ENCODE peak calls at places on chromosomes 1 and 21, in seven cellular contexts. One of them, this sample, is unnamed.

GRCh38 chr1:32817815-32818786 is 648 bp downstream of the S100PBP start:
- DNase-seq in NAMALWA: peak
- DNase-seq in ecto neural progenitor cell: peak
- DNase-seq in NCI-H1092: peak
- DNase-seq in NCI-H2081: peak
- DNase-seq in amniotic stem cell: peak
- DNase-seq in stimulated activated CD8-positive, alpha-beta memory T cell treated with anti-CD3 and anti-CD28 coated beads, Interleukin-2, amount 100 ng/mL, for 48 hours: peak
- DNase-seq in this sample: peak

GRCh38 chr1:33321178-33321577 is 280 bp upstream of the A3GALT2 start:
- DNase-seq in NCI-H2081: no peak
- DNase-seq in NCI-H1092: no peak
- DNase-seq in NAMALWA: no peak
- DNase-seq in amniotic stem cell: no peak
- DNase-seq in stimulated activated CD8-positive, alpha-beta memory T cell treated with anti-CD3 and anti-CD28 coated beads, Interleukin-2, amount 100 ng/mL, for 48 hours: no peak
- DNase-seq in ecto neural progenitor cell: no peak
- DNase-seq in this sample: no peak

GRCh38 chr1:241408170-241408569 is 51.2 kb upstream of the RGS7 start:
- DNase-seq in amniotic stem cell: no peak
- DNase-seq in ecto neural progenitor cell: no peak
- DNase-seq in NAMALWA: peak
- DNase-seq in stimulated activated CD8-positive, alpha-beta memory T cell treated with anti-CD3 and anti-CD28 coated beads, Interleukin-2, amount 100 ng/mL, for 48 hours: no peak
- DNase-seq in NCI-H1092: peak
- DNase-seq in NCI-H2081: peak
- DNase-seq in this sample: no peak

GRCh38 chr1:164689672-164690655 is 131.0 kb downstream of the PBX1 start:
- DNase-seq in amniotic stem cell: no peak
- DNase-seq in NCI-H1092: peak
- DNase-seq in ecto neural progenitor cell: peak
- DNase-seq in NCI-H2081: no peak
- DNase-seq in stimulated activated CD8-positive, alpha-beta memory T cell treated with anti-CD3 and anti-CD28 coated beads, Interleukin-2, amount 100 ng/mL, for 48 hours: no peak
- DNase-seq in NAMALWA: no peak
- DNase-seq in this sample: no peak

GRCh38 chr21:15774590-15774989 is 44.8 kb downstream of the USP25 start:
- DNase-seq in stimulated activated CD8-positive, alpha-beta memory T cell treated with anti-CD3 and anti-CD28 coated beads, Interleukin-2, amount 100 ng/mL, for 48 hours: no peak
- DNase-seq in NAMALWA: no peak
- DNase-seq in amniotic stem cell: no peak
- DNase-seq in ecto neural progenitor cell: no peak
- DNase-seq in NCI-H1092: no peak
- DNase-seq in NCI-H2081: no peak
- DNase-seq in this sample: peak

GRCh38 chr1:223846668-223847007 is 891 bp upstream of the TP53BP2 start:
- DNase-seq in stimulated activated CD8-positive, alpha-beta memory T cell treated with anti-CD3 and anti-CD28 coated beads, Interleukin-2, amount 100 ng/mL, for 48 hours: no peak
- DNase-seq in amniotic stem cell: no peak
- DNase-seq in NCI-H1092: no peak
- DNase-seq in ecto neural progenitor cell: no peak
- DNase-seq in NAMALWA: no peak
- DNase-seq in NCI-H2081: peak
- DNase-seq in this sample: peak

GRCh38 chr1:30313584-30313983 is 409.8 kb downstream of the MATN1 start:
- DNase-seq in NCI-H2081: no peak
- DNase-seq in amniotic stem cell: no peak
- DNase-seq in stimulated activated CD8-positive, alpha-beta memory T cell treated with anti-CD3 and anti-CD28 coated beads, Interleukin-2, amount 100 ng/mL, for 48 hours: no peak
- DNase-seq in NAMALWA: no peak
- DNase-seq in NCI-H1092: no peak
- DNase-seq in ecto neural progenitor cell: no peak
- DNase-seq in this sample: no peak

GRCh38 chr1:228375578-228376261 is 30.9 kb downstream of the TRIM11 start:
- DNase-seq in ecto neural progenitor cell: no peak
- DNase-seq in NCI-H1092: no peak
- DNase-seq in NCI-H2081: no peak
- DNase-seq in amniotic stem cell: no peak
- DNase-seq in NAMALWA: no peak
- DNase-seq in stimulated activated CD8-positive, alpha-beta memory T cell treated with anti-CD3 and anti-CD28 coated beads, Interleukin-2, amount 100 ng/mL, for 48 hours: no peak
- DNase-seq in this sample: no peak

GRCh38 chr1:17397910-17398700 is 26.1 kb downstream of the PADI6 start:
- DNase-seq in NCI-H1092: no peak
- DNase-seq in ecto neural progenitor cell: no peak
- DNase-seq in stimulated activated CD8-positive, alpha-beta memory T cell treated with anti-CD3 and anti-CD28 coated beads, Interleukin-2, amount 100 ng/mL, for 48 hours: no peak
- DNase-seq in NAMALWA: no peak
- DNase-seq in NCI-H2081: no peak
- DNase-seq in amniotic stem cell: no peak
- DNase-seq in this sample: no peak

GRCh38 chr1:168092566-168093355 is 44.0 kb downstream of the GPR161 start:
- DNase-seq in NAMALWA: no peak
- DNase-seq in ecto neural progenitor cell: no peak
- DNase-seq in NCI-H2081: no peak
- DNase-seq in amniotic stem cell: no peak
- DNase-seq in stimulated activated CD8-positive, alpha-beta memory T cell treated with anti-CD3 and anti-CD28 coated beads, Interleukin-2, amount 100 ng/mL, for 48 hours: no peak
- DNase-seq in NCI-H1092: no peak
- DNase-seq in this sample: peak

GRCh38 chr1:1426961-1427934 is 6.2 kb upstream of the ANKRD65 start:
- DNase-seq in NAMALWA: no peak
- DNase-seq in NCI-H1092: no peak
- DNase-seq in stimulated activated CD8-positive, alpha-beta memory T cell treated with anti-CD3 and anti-CD28 coated beads, Interleukin-2, amount 100 ng/mL, for 48 hours: no peak
- DNase-seq in NCI-H2081: no peak
- DNase-seq in amniotic stem cell: no peak
- DNase-seq in ecto neural progenitor cell: peak
- DNase-seq in this sample: peak

GRCh38 chr21:38646213-38646837 is 148.0 kb upstream of the ERG start:
- DNase-seq in NAMALWA: no peak
- DNase-seq in amniotic stem cell: peak
- DNase-seq in NCI-H1092: no peak
- DNase-seq in stimulated activated CD8-positive, alpha-beta memory T cell treated with anti-CD3 and anti-CD28 coated beads, Interleukin-2, amount 100 ng/mL, for 48 hours: peak
- DNase-seq in NCI-H2081: no peak
- DNase-seq in ecto neural progenitor cell: no peak
- DNase-seq in this sample: no peak

GRCh38 chr21:38982096-38982495 is 176.4 kb downstream of the ETS2 start:
- DNase-seq in NAMALWA: no peak
- DNase-seq in ecto neural progenitor cell: no peak
- DNase-seq in NCI-H1092: no peak
- DNase-seq in amniotic stem cell: no peak
- DNase-seq in stimulated activated CD8-positive, alpha-beta memory T cell treated with anti-CD3 and anti-CD28 coated beads, Interleukin-2, amount 100 ng/mL, for 48 hours: no peak
- DNase-seq in NCI-H2081: no peak
- DNase-seq in this sample: peak

GRCh38 chr1:171251042-171251740 is 2.9 kb downstream of the FMO1 start:
- DNase-seq in NCI-H1092: peak
- DNase-seq in stimulated activated CD8-positive, alpha-beta memory T cell treated with anti-CD3 and anti-CD28 coated beads, Interleukin-2, amount 100 ng/mL, for 48 hours: no peak
- DNase-seq in NAMALWA: peak
- DNase-seq in amniotic stem cell: peak
- DNase-seq in NCI-H2081: peak
- DNase-seq in ecto neural progenitor cell: no peak
- DNase-seq in this sample: peak

GRCh38 chr1:85550784-85551516 is 29.6 kb upstream of the CCN1 start:
- DNase-seq in stimulated activated CD8-positive, alpha-beta memory T cell treated with anti-CD3 and anti-CD28 coated beads, Interleukin-2, amount 100 ng/mL, for 48 hours: no peak
- DNase-seq in NCI-H1092: no peak
- DNase-seq in ecto neural progenitor cell: no peak
- DNase-seq in NCI-H2081: no peak
- DNase-seq in NAMALWA: no peak
- DNase-seq in amniotic stem cell: no peak
- DNase-seq in this sample: no peak

GRCh38 chr1:90000934-90001676 is 6.2 kb downstream of the ZNF326 start:
- DNase-seq in ecto neural progenitor cell: no peak
- DNase-seq in stimulated activated CD8-positive, alpha-beta memory T cell treated with anti-CD3 and anti-CD28 coated beads, Interleukin-2, amount 100 ng/mL, for 48 hours: no peak
- DNase-seq in NCI-H2081: no peak
- DNase-seq in NAMALWA: peak
- DNase-seq in amniotic stem cell: no peak
- DNase-seq in NCI-H1092: no peak
- DNase-seq in this sample: no peak

GRCh38 chr1:226402615-226403521 is 5.0 kb downstream of the PARP1 start:
- DNase-seq in amniotic stem cell: no peak
- DNase-seq in NCI-H2081: no peak
- DNase-seq in stimulated activated CD8-positive, alpha-beta memory T cell treated with anti-CD3 and anti-CD28 coated beads, Interleukin-2, amount 100 ng/mL, for 48 hours: no peak
- DNase-seq in ecto neural progenitor cell: no peak
- DNase-seq in NCI-H1092: no peak
- DNase-seq in NAMALWA: no peak
- DNase-seq in this sample: no peak

GRCh38 chr1:10299174-10299573 is 88.8 kb downstream of the KIF1B start:
- DNase-seq in NCI-H2081: no peak
- DNase-seq in ecto neural progenitor cell: no peak
- DNase-seq in NCI-H1092: no peak
- DNase-seq in amniotic stem cell: no peak
- DNase-seq in NAMALWA: peak
- DNase-seq in stimulated activated CD8-positive, alpha-beta memory T cell treated with anti-CD3 and anti-CD28 coated beads, Interleukin-2, amount 100 ng/mL, for 48 hours: no peak
- DNase-seq in this sample: no peak

GRCh38 chr21:41012425-41012824 is 155.5 kb upstream of the BACE2 start:
- DNase-seq in amniotic stem cell: no peak
- DNase-seq in stimulated activated CD8-positive, alpha-beta memory T cell treated with anti-CD3 and anti-CD28 coated beads, Interleukin-2, amount 100 ng/mL, for 48 hours: no peak
- DNase-seq in ecto neural progenitor cell: no peak
- DNase-seq in NCI-H2081: no peak
- DNase-seq in NAMALWA: no peak
- DNase-seq in NCI-H1092: no peak
- DNase-seq in this sample: no peak

This sample was measured in cardiac muscle cell.